ENCODE peak calls at places on chromosomes 13 and 19, in seven cellular contexts. T is activated T-helper 1 cell treated with anti-CD3 and anti-CD28 coated beads, Interleukin-12 subunit alpha, Interleukin-12 subunit beta, Interleukin-2, Interleukin-4 antibody, amounts not matched to agents 30 ng/mL and 10 ng/mL and 1 ng/mL, durations not matched to agents 14 hours and 24 hours and 36 hours; S is stimulated activated CD4-positive, alpha-beta T cell treated with anti-CD3 and anti-CD28 coated beads, Interleukin-1b, Interleukin-23, amount 100 ng/mL, for 1 hour; P is activated effector memory CD4-positive, alpha-beta T cell treated with anti-CD3 and anti-CD28 coated beads, Interleukin-2, amount 50 U/mL, for 16 hours; N is AG09309; E is SJCRH30; M is B cell. J is an unnamed sample.

GRCh38 chr13:90105881-90106496 is 1241.5 kb upstream of the MIR17HG start:
- DNase-seq in S (no peak), M (no peak), P (no peak), T (no peak), E (peak; percentile 3), N (no peak), J (no peak)

GRCh38 chr13:113360446-113360845 is 3.5 kb downstream of the GRTP1 start:
- DNase-seq in N (no peak), M (no peak), T (no peak), E (no peak), P (peak; percentile 28), S (no peak), J (no peak)

GRCh38 chr19:46660601-46661019 is 372 bp downstream of the DACT3 start:
- DNase-seq in E (no peak), S (no peak), N (no peak), M (no peak), T (no peak), P (peak; percentile 70), J (no peak)

GRCh38 chr13:43574601-43575000 is 212.2 kb downstream of the ENOX1 start:
- DNase-seq in T (no peak), P (no peak), E (no peak), S (no peak), N (no peak), M (no peak), J (no peak)

GRCh38 chr19:37845932-37846331 is 60.5 kb downstream of the WDR87 start:
- DNase-seq in P (no peak), N (no peak), M (no peak), S (no peak), E (no peak), T (no peak), J (no peak)

GRCh38 chr19:44808463-44809371 is at the start of gene BCAM:
- DNase-seq in N (no peak), E (peak; percentile 85), M (peak; percentile 84), T (no peak), S (no peak), P (no peak), J (no peak)

GRCh38 chr19:55255618-55256423 is 3.0 kb downstream of the PPP6R1 start:
- DNase-seq in T (peak; percentile 29), N (no peak), E (no peak), S (no peak), P (peak; percentile 80), M (peak; percentile 61), J (no peak)

GRCh38 chr13:91329736-91330135 is 17.8 kb upstream of the MIR17HG start:
- DNase-seq in N (no peak), M (no peak), E (no peak), T (no peak), P (no peak), S (no peak), J (no peak)

GRCh38 chr13:23433171-23434153 is at the start of gene SACS:
- DNase-seq in M (no peak), P (no peak), S (no peak), E (peak; percentile 79), N (no peak), T (no peak), J (no peak)

GRCh38 chr13:103036268-103036667 is 29.9 kb downstream of the SLC10A2 start:
- DNase-seq in P (no peak), S (no peak), N (no peak), T (no peak), M (no peak), E (no peak), J (no peak)

GRCh38 chr19:20271215-20271926 is 104.4 kb downstream of the ZNF486 start:
- DNase-seq in P (no peak), N (no peak), E (no peak), M (no peak), S (no peak), T (no peak), J (no peak)

GRCh38 chr19:38528931-38529330 is 88.8 kb downstream of the MAP4K1 start:
- DNase-seq in P (no peak), M (no peak), E (no peak), T (no peak), N (no peak), S (no peak), J (no peak)

GRCh38 chr13:40072663-40073120 is 417.2 kb downstream of the COG6 start:
- DNase-seq in M (no peak), S (no peak), E (no peak), P (no peak), N (no peak), T (no peak), J (no peak)

GRCh38 chr13:81493144-81493543 is 1152.2 kb upstream of the SPRY2 start:
- DNase-seq in P (no peak), E (no peak), N (no peak), M (no peak), T (no peak), S (no peak), J (no peak)

GRCh38 chr13:73061478-73062275 is 2.9 kb downstream of the KLF5 start:
- DNase-seq in P (no peak), N (no peak), M (no peak), E (no peak), T (no peak), S (no peak), J (no peak)

GRCh38 chr13:111062305-111062704 is 52.8 kb upstream of the ARHGEF7 start:
- DNase-seq in T (no peak), E (no peak), S (no peak), M (no peak), P (no peak), N (no peak), J (no peak)

GRCh38 chr13:112159575-112160547 is 92.9 kb downstream of the SOX1 start:
- DNase-seq in T (no peak), E (no peak), P (peak; percentile 36), M (no peak), N (no peak), S (no peak), J (no peak)

GRCh38 chr19:10683064-10683426 is 18.2 kb upstream of the QTRT1 start:
- DNase-seq in E (no peak), S (no peak), P (no peak), N (no peak), M (no peak), T (no peak), J (no peak)

GRCh38 chr19:50663280-50663790 is 14.1 kb downstream of the C19orf81 start:
- DNase-seq in E (peak; percentile 14), P (no peak), S (no peak), M (no peak), T (no peak), N (no peak), J (no peak)

GRCh38 chr19:6223461-6224307 is 56.1 kb downstream of the MLLT1 start:
- DNase-seq in S (no peak), M (no peak), T (no peak), P (no peak), E (no peak), N (no peak), J (no peak)

GRCh38 chr19:23002690-23003422 is at the start of gene ZNF728:
- DNase-seq in E (no peak), M (no peak), N (no peak), P (no peak), T (no peak), S (no peak), J (no peak)

GRCh38 chr13:27953671-27954405 is 15.3 kb downstream of the CDX2 start:
- DNase-seq in S (peak; percentile 53), E (no peak), T (peak; percentile 47), P (peak; percentile 84), M (peak; percentile 85), N (peak; percentile 7), J (no peak)

GRCh38 chr13:63403726-63404125 is 1988.1 kb upstream of the PCDH20 start:
- DNase-seq in M (no peak), P (no peak), S (no peak), E (no peak), N (no peak), T (no peak), J (no peak)

GRCh38 chr13:60267498-60268202 is 103.9 kb upstream of the DIAPH3 start:
- DNase-seq in M (no peak), N (no peak), E (no peak), T (no peak), S (no peak), P (no peak), J (no peak)

GRCh38 chr19:1888385-1888784 is 3.1 kb upstream of the ABHD17A start:
- DNase-seq in E (no peak), P (no peak), N (no peak), T (no peak), M (no peak), S (no peak), J (no peak)

GRCh38 chr19:1672038-1672768 is 19.8 kb upstream of the TCF3 start:
- DNase-seq in M (peak; percentile 88), P (peak; percentile 86), T (peak; percentile 46), S (peak; percentile 51), E (peak; percentile 50), N (no peak), J (peak; percentile 57)

GRCh38 chr19:33502521-33502920 is 19.1 kb downstream of the PEPD start:
- DNase-seq in E (no peak), N (no peak), T (no peak), M (no peak), P (no peak), S (no peak), J (no peak)

J was measured in activated CD8-positive, alpha-beta memory T cell treated with anti-CD3 and anti-CD28 coated beads for 1 hour.